ENCODE peak calls at places on chromosomes 5 and 9, in four cellular contexts. L is fibroblast of lung, X is HCT116, V is stomach. O is an unnamed sample.

GRCh38 chr9:16753256-16753655 is 117.2 kb downstream of the BNC2 start:
- DNase-seq in L (no peak), X (no peak), V (no peak), O (no peak)

GRCh38 chr5:61148516-61148915 is 13.8 kb downstream of the SMIM15 start:
- DNase-seq in L (no peak), X (no peak), V (no peak), O (no peak)

GRCh38 chr5:55897905-55898304 is 46.7 kb downstream of the IL31RA start:
- DNase-seq in L (peak), X (no peak), V (no peak), O (no peak)

GRCh38 chr5:103394676-103395075 is 136.1 kb downstream of the MACIR start:
- DNase-seq in L (no peak), X (no peak), V (no peak), O (no peak)

GRCh38 chr5:64693636-64694035 is 3.3 kb downstream of the SHISAL2B start:
- DNase-seq in L (no peak), X (no peak), V (no peak), O (peak)

GRCh38 chr5:87754009-87754757 is 341.5 kb upstream of the CCNH start:
- DNase-seq in L (no peak), X (no peak), V (no peak), O (no peak)

GRCh38 chr9:81456431-81456970 is 232.8 kb downstream of the TLE1 start:
- DNase-seq in L (peak), X (no peak), V (no peak), O (no peak)

GRCh38 chr9:3689555-3689954 is 163.8 kb upstream of the RFX3 start:
- DNase-seq in L (no peak), X (no peak), V (no peak), O (no peak)

GRCh38 chr9:118271936-118272335 is 567.7 kb downstream of the TLR4 start:
- DNase-seq in L (peak), X (no peak), V (no peak), O (no peak)

GRCh38 chr9:693460-694390 is 147.8 kb upstream of the DMRT1 start:
- DNase-seq in L (peak), X (no peak), V (no peak), O (no peak)

GRCh38 chr5:14809369-14810144 is 62.0 kb downstream of the ANKH start:
- DNase-seq in L (peak), X (peak), V (peak), O (peak)

GRCh38 chr9:4559238-4560182 is 69.2 kb downstream of the SLC1A1 start:
- DNase-seq in L (no peak), X (no peak), V (no peak), O (no peak)

GRCh38 chr5:109354761-109355160 is 55.0 kb downstream of the PJA2 start:
- DNase-seq in L (no peak), X (no peak), V (no peak), O (no peak)

GRCh38 chr9:15222313-15222712 is 84.7 kb downstream of the TTC39B start:
- DNase-seq in L (no peak), X (no peak), V (no peak), O (no peak)

GRCh38 chr9:34578241-34579096 is 11.1 kb downstream of the CNTFR start:
- DNase-seq in L (peak), X (no peak), V (no peak), O (no peak)

GRCh38 chr9:136016882-136017812 is 56.0 kb upstream of the UBAC1 start:
- DNase-seq in L (no peak), X (no peak), V (peak), O (no peak)

GRCh38 chr9:4689687-4690104 is 10.3 kb downstream of the CDC37L1 start:
- DNase-seq in L (peak), X (no peak), V (no peak), O (no peak)

GRCh38 chr5:122172207-122172606 is 42.9 kb downstream of the ZNF474 start:
- DNase-seq in L (peak), X (no peak), V (no peak), O (no peak)

GRCh38 chr5:39283231-39283818 is 64.0 kb upstream of the FYB1 start:
- DNase-seq in L (peak), X (peak), V (no peak), O (peak)

GRCh38 chr5:43643327-43643726 is 40.3 kb downstream of the NNT start:
- DNase-seq in L (peak), X (no peak), V (no peak), O (no peak)

GRCh38 chr9:38681747-38682227 is 38.1 kb downstream of the FAM240B start:
- DNase-seq in L (peak), X (no peak), V (no peak), O (no peak)

GRCh38 chr5:4901890-4902289 is 238.2 kb upstream of the ADAMTS16 start:
- DNase-seq in L (no peak), X (no peak), V (no peak), O (no peak)

GRCh38 chr5:140011297-140011802 is 31.7 kb downstream of the NRG2 start:
- DNase-seq in L (peak), X (no peak), V (no peak), O (peak)

GRCh38 chr9:29640507-29640906 is 2067.2 kb upstream of the C9orf72 start:
- DNase-seq in L (no peak), X (no peak), V (no peak), O (no peak)

GRCh38 chr5:21774791-21775190 is 1078.4 kb downstream of the CDH12 start:
- DNase-seq in L (peak), X (no peak), V (no peak), O (no peak)

GRCh38 chr9:4984571-4985375 is at the start of gene JAK2:
- DNase-seq in L (peak), X (peak), V (peak), O (peak)

GRCh38 chr5:135993894-135994514 is 34.8 kb upstream of the TGFBI start:
- DNase-seq in L (peak), X (no peak), V (no peak), O (no peak)

GRCh38 chr5:66364186-66364585 is 220.1 kb downstream of the SREK1 start:
- DNase-seq in L (no peak), X (no peak), V (no peak), O (no peak)

GRCh38 chr9:79573697-79573976 is 1.9 kb downstream of the TLE4 start:
- DNase-seq in L (no peak), X (no peak), V (no peak), O (no peak)

GRCh38 chr5:79157289-79157688 is 45.7 kb downstream of the BHMT start:
- DNase-seq in L (no peak), X (no peak), V (no peak), O (no peak)

DNA sequence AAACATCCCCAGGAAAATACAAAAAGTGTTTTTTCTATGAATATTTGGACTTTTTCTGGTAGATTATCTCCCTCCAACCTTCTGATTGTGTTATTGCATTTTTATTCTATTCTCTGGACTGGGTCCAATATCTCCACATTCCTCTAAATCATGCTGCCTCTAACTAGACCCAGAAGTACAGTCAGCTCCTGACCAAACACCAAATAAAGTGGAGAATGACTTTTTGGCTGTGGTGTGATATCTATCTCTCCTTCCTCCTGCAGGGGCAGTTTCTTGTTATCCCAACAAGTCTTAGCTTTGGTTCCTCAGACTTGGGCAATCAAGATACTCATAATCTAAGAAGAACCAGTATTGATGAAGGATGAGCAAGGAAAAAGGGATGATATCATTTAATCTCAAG is 3.2 kb upstream of the RAI14 start:
- DNase-seq in L (peak), X (no peak), V (no peak), O (no peak)
- TF ChIP-seq CTCF in L (no peak), X (no peak), V (no peak), O (no peak)

DNA sequence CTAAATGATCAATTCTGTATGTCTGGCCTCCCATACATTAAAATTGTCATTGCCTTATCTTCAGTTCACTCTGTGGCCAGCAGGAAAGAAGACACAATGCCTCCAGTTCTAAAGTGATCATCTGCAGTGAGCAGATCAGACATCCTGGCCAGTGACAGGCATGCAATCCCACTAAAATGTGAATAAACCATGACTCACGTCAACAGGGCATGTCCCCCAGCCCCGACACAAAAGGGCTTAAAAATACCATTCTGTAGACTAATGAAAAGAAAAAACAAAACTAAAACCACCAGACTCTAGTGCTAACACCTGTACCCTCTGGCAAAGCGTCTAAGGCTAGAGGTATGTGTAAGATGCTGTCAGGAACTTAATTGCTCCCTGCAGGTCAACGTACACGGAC is 38.5 kb downstream of the DDX31 start:
- DNase-seq in L (peak), X (no peak), V (no peak), O (no peak)
- TF ChIP-seq CTCF in L (no peak), X (no peak), V (no peak), O (no peak)

DNA sequence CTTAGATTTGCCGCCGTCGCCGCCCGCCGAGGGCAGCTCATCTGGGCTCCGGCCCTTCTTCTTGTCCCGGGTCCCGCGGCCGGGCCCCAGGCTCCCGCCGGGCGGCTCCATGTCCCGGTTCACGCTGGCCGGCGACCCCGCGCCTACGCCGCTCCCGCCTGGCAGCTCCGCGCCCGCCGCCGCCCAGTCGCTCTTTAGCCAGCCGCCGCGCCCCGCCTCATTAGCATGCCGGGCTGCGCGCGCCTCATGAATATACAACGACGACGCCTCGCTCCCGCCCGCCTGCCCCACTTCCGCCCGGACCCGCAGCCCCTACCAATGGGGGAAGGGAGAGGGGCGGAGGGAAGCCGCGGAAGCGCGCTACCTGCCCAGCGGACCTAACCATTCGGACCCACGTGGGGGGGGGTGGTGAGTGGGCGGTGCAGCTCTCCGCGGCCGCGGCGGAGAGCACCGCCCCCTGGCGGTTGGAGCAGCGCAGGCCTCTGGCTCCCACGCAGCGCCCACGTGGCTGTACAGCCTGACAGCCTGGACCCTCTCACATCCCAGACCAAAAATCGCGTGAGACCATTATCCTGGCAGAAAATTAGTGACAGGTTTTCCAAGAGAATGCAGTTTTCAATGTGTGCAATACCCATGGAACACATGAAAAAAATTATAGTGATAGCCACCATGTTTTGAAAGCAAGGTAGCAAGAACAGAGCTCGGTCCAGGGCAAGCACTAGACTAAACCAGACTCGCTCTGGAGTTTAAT is at the start of gene DIAPH1:
- DNase-seq in L (peak), X (peak), V (peak), O (peak)
- TF ChIP-seq CTCF in L (peak), X (peak), V (peak), O (peak)

DNA sequence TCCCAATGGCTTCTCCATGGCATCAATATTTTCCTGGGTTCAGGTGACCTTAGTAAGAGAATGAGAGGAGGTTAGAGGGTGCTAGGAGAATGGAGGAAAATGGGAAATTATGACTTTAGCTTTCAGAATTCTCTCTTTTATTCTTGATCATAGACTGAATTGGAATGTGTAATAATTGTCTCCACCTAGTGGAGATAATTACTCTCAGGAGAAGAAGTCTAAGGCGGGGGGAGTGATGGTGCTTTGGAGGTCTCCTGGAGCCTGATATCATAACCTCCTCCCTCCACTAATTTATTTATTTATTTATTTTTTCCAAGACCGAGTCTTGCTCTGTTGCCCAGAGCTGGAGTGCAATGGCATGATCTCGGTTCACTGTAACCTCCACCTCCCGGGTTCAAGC is 221.3 kb downstream of the GRIA1 start:
- DNase-seq in L (peak), X (no peak), V (no peak), O (no peak)
- TF ChIP-seq CTCF in L (no peak), X (peak), V (no peak), O (no peak)

GRCh38 chr9:108423493-108423892 is 432.3 kb downstream of the ACTL7B start:
- DNase-seq in L (no peak), X (no peak), V (no peak), O (no peak)
- TF ChIP-seq CTCF in L (no peak), X (no peak), V (no peak), O (no peak)

O was measured in Calu3.